ENCODE peak calls at places on chromosomes 16 and 17, in six cellular contexts. M, N, E, Y, L and F are unnamed samples.

GRCh38 chr17:47694018-47694817 is at the start of gene TBKBP1:
- DNase-seq in M (peak), N (peak), E (no peak), Y (peak), L (peak), F (peak)

GRCh38 chr17:3890082-3890892 is 2.6 kb downstream of the CAMKK1 start:
- DNase-seq in M (peak), N (peak), E (no peak), Y (no peak), L (no peak), F (peak)

GRCh38 chr17:3845361-3845753 is 689 bp downstream of the NCBP3 start:
- DNase-seq in M (peak), N (no peak), E (no peak), Y (no peak), L (no peak), F (peak)

GRCh38 chr17:75490173-75490743 is 25.1 kb downstream of the CASKIN2 start:
- DNase-seq in M (no peak), N (no peak), E (no peak), Y (no peak), L (no peak), F (no peak)

GRCh38 chr17:61753696-61754095 is 109.6 kb downstream of the BRIP1 start:
- DNase-seq in M (no peak), N (no peak), E (no peak), Y (no peak), L (no peak), F (no peak)

GRCh38 chr17:58671969-58672368 is 19.9 kb downstream of the TEX14 start:
- DNase-seq in M (no peak), N (no peak), E (no peak), Y (no peak), L (no peak), F (no peak)

GRCh38 chr16:46765050-46765449 is 16.9 kb upstream of the MYLK3 start:
- DNase-seq in M (no peak), N (no peak), E (no peak), Y (no peak), L (no peak), F (peak)

GRCh38 chr16:25108054-25108453 is 3.5 kb upstream of the LCMT1 start:
- DNase-seq in M (no peak), N (peak), E (no peak), Y (peak), L (no peak), F (no peak)

GRCh38 chr17:81295678-81296381 is 723 bp upstream of the SLC38A10 start:
- DNase-seq in M (no peak), N (peak), E (no peak), Y (peak), L (peak), F (peak)

GRCh38 chr16:52634101-52634500 is 87.2 kb upstream of the TOX3 start:
- DNase-seq in M (no peak), N (no peak), E (no peak), Y (no peak), L (no peak), F (no peak)

GRCh38 chr16:1308977-1309885 is at the start of gene UBE2I:
- DNase-seq in M (peak), N (peak), E (peak), Y (peak), L (peak), F (peak)

GRCh38 chr16:77683845-77684526 is 38.3 kb upstream of the NUDT7 start:
- DNase-seq in M (peak), N (no peak), E (no peak), Y (no peak), L (peak), F (no peak)

GRCh38 chr17:75288784-75289121 is 480 bp downstream of the SLC25A19 start:
- DNase-seq in M (peak), N (peak), E (no peak), Y (no peak), L (peak), F (no peak)

GRCh38 chr16:71929048-71929447 is 33.7 kb downstream of the IST1 start:
- DNase-seq in M (no peak), N (no peak), E (no peak), Y (no peak), L (no peak), F (peak)

GRCh38 chr16:22220076-22220453 is 14.0 kb downstream of the EEF2K start:
- DNase-seq in M (no peak), N (no peak), E (no peak), Y (no peak), L (no peak), F (no peak)